ENCODE peak calls at places on chromosome 14, in six cellular contexts. One of them, this sample, is unnamed.

GRCh38 chr14:58788655-58789054 is 150.9 kb downstream of the DACT1 start:
- DNase-seq in fibroblast of gingiva: no peak
- DNase-seq in Peyer's patch: no peak
- DNase-seq in head of caudate nucleus: peak
- DNase-seq in activated T-helper 1 cell treated with anti-CD3 and anti-CD28 coated beads, Interleukin-2, amount 50 U/mL, for 16 hours: no peak
- DNase-seq in lung: no peak
- DNase-seq in this sample: peak

GRCh38 chr14:35287481-35288013 is 4.6 kb upstream of the PSMA6 start:
- DNase-seq in fibroblast of gingiva: peak
- DNase-seq in Peyer's patch: no peak
- DNase-seq in head of caudate nucleus: no peak
- DNase-seq in activated T-helper 1 cell treated with anti-CD3 and anti-CD28 coated beads, Interleukin-2, amount 50 U/mL, for 16 hours: peak
- DNase-seq in lung: no peak
- DNase-seq in this sample: no peak

GRCh38 chr14:91399868-91400640 is 17.6 kb downstream of the CCDC88C start:
- DNase-seq in fibroblast of gingiva: no peak
- DNase-seq in Peyer's patch: peak
- DNase-seq in head of caudate nucleus: no peak
- DNase-seq in activated T-helper 1 cell treated with anti-CD3 and anti-CD28 coated beads, Interleukin-2, amount 50 U/mL, for 16 hours: no peak
- DNase-seq in lung: no peak
- DNase-seq in this sample: no peak

GRCh38 chr14:35319509-35319908 is 27.3 kb downstream of the PSMA6 start:
- DNase-seq in fibroblast of gingiva: no peak
- DNase-seq in Peyer's patch: no peak
- DNase-seq in head of caudate nucleus: no peak
- DNase-seq in activated T-helper 1 cell treated with anti-CD3 and anti-CD28 coated beads, Interleukin-2, amount 50 U/mL, for 16 hours: no peak
- DNase-seq in lung: no peak
- DNase-seq in this sample: no peak

GRCh38 chr14:77268989-77269595 is 1.9 kb downstream of the NGB start:
- DNase-seq in fibroblast of gingiva: no peak
- DNase-seq in Peyer's patch: no peak
- DNase-seq in head of caudate nucleus: no peak
- DNase-seq in activated T-helper 1 cell treated with anti-CD3 and anti-CD28 coated beads, Interleukin-2, amount 50 U/mL, for 16 hours: no peak
- DNase-seq in lung: no peak
- DNase-seq in this sample: no peak

GRCh38 chr14:101909371-101910096 is 54.8 kb upstream of the DYNC1H1 start:
- DNase-seq in fibroblast of gingiva: no peak
- DNase-seq in Peyer's patch: no peak
- DNase-seq in head of caudate nucleus: no peak
- DNase-seq in activated T-helper 1 cell treated with anti-CD3 and anti-CD28 coated beads, Interleukin-2, amount 50 U/mL, for 16 hours: no peak
- DNase-seq in lung: no peak
- DNase-seq in this sample: no peak

GRCh38 chr14:80216818-80217217 is 5.5 kb upstream of the DIO2 start:
- DNase-seq in fibroblast of gingiva: no peak
- DNase-seq in Peyer's patch: no peak
- DNase-seq in head of caudate nucleus: no peak
- DNase-seq in activated T-helper 1 cell treated with anti-CD3 and anti-CD28 coated beads, Interleukin-2, amount 50 U/mL, for 16 hours: no peak
- DNase-seq in lung: no peak
- DNase-seq in this sample: no peak

GRCh38 chr14:81219821-81220487 is 805 bp downstream of the GTF2A1 start:
- DNase-seq in fibroblast of gingiva: peak
- DNase-seq in Peyer's patch: peak
- DNase-seq in head of caudate nucleus: peak
- DNase-seq in activated T-helper 1 cell treated with anti-CD3 and anti-CD28 coated beads, Interleukin-2, amount 50 U/mL, for 16 hours: peak
- DNase-seq in lung: peak
- DNase-seq in this sample: peak

GRCh38 chr14:38944691-38945090 is 158.3 kb downstream of the SEC23A start:
- DNase-seq in fibroblast of gingiva: no peak
- DNase-seq in Peyer's patch: no peak
- DNase-seq in head of caudate nucleus: peak
- DNase-seq in activated T-helper 1 cell treated with anti-CD3 and anti-CD28 coated beads, Interleukin-2, amount 50 U/mL, for 16 hours: no peak
- DNase-seq in lung: no peak
- DNase-seq in this sample: no peak

GRCh38 chr14:75417674-75418073 is 10.1 kb upstream of the JDP2 start:
- DNase-seq in fibroblast of gingiva: peak
- DNase-seq in Peyer's patch: no peak
- DNase-seq in head of caudate nucleus: no peak
- DNase-seq in activated T-helper 1 cell treated with anti-CD3 and anti-CD28 coated beads, Interleukin-2, amount 50 U/mL, for 16 hours: no peak
- DNase-seq in lung: no peak
- DNase-seq in this sample: no peak